ENCODE peak calls at places on chromosomes 7 and 10, in nine cellular contexts. P is AG09319, L is foreskin fibroblast, F is breast epithelium, M is fibroblast of pulmonary artery, Q is stomach, O is endothelial cell, Y is H1, X is A549. T is an unnamed sample.

GRCh38 chr7:101632641-101633040 is 3.5 kb upstream of the MYL10 start:
- DNase-seq in P (no peak), L (no peak), F (no peak), M (no peak), Q (no peak), O (no peak), Y (no peak), X (no peak), T (no peak)

GRCh38 chr10:105774881-105775280 is 1133.8 kb downstream of the SORCS3 start:
- DNase-seq in P (no peak), L (no peak), F (no peak), M (no peak), Q (no peak), O (no peak), Y (no peak), X (no peak), T (no peak)

GRCh38 chr7:157497744-157498541 is 161.1 kb downstream of the DNAJB6 start:
- DNase-seq in P (no peak), L (no peak), F (no peak), M (no peak), Q (peak), O (no peak), Y (no peak), X (no peak), T (no peak)

GRCh38 chr10:62554632-62555199 is 180.5 kb downstream of the ZNF365 start:
- DNase-seq in P (peak), L (peak), F (no peak), M (peak), Q (no peak), O (no peak), Y (no peak), X (no peak), T (peak)

GRCh38 chr10:97333601-97334369 is 744 bp downstream of the FRAT2 start:
- DNase-seq in P (no peak), L (no peak), F (no peak), M (peak), Q (peak), O (peak), Y (no peak), X (no peak), T (peak)

GRCh38 chr7:128322040-128322643 is 21.6 kb downstream of the RBM28 start:
- DNase-seq in P (no peak), L (peak), F (no peak), M (peak), Q (no peak), O (no peak), Y (no peak), X (no peak), T (no peak)

GRCh38 chr7:125927556-125927955 is 997.9 kb upstream of the POT1 start:
- DNase-seq in P (no peak), L (no peak), F (no peak), M (no peak), Q (no peak), O (no peak), Y (no peak), X (no peak), T (no peak)

GRCh38 chr7:16982640-16983103 is 100.9 kb upstream of the AGR3 start:
- DNase-seq in P (no peak), L (no peak), F (no peak), M (peak), Q (no peak), O (no peak), Y (no peak), X (no peak), T (no peak)

GRCh38 chr10:9848981-9849380 is 1168.7 kb upstream of the CELF2 start:
- DNase-seq in P (no peak), L (no peak), F (no peak), M (no peak), Q (no peak), O (no peak), Y (no peak), X (no peak), T (no peak)

GRCh38 chr7:46830-47140 is 145.6 kb upstream of the FAM20C start:
- DNase-seq in P (no peak), L (no peak), F (peak), M (no peak), Q (no peak), O (no peak), Y (no peak), X (no peak), T (no peak)

GRCh38 chr7:77276120-77276519 is 76.5 kb upstream of the FGL2 start:
- DNase-seq in P (no peak), L (no peak), F (no peak), M (no peak), Q (no peak), O (no peak), Y (no peak), X (no peak), T (no peak)

GRCh38 chr10:25455980-25456567 is 281.3 kb downstream of the GPR158 start:
- DNase-seq in P (no peak), L (no peak), F (no peak), M (peak), Q (no peak), O (no peak), Y (no peak), X (no peak), T (no peak)

GRCh38 chr10:69407621-69408301 is 9.0 kb downstream of the TACR2 start:
- DNase-seq in P (no peak), L (no peak), F (peak), M (no peak), Q (no peak), O (no peak), Y (no peak), X (peak), T (no peak)

GRCh38 chr10:72218756-72219155 is 2.7 kb upstream of the ASCC1 start:
- DNase-seq in P (no peak), L (no peak), F (no peak), M (no peak), Q (no peak), O (no peak), Y (no peak), X (no peak), T (no peak)

GRCh38 chr7:63012633-63013183 is 985.9 kb upstream of the ZNF722 start:
- DNase-seq in P (no peak), L (no peak), F (no peak), M (no peak), Q (peak), O (no peak), Y (no peak), X (no peak), T (no peak)

GRCh38 chr7:129831424-129832058 is 121.2 kb downstream of the UBE2H start:
- DNase-seq in P (no peak), L (peak), F (no peak), M (peak), Q (no peak), O (no peak), Y (no peak), X (peak), T (no peak)

GRCh38 chr10:93758510-93758885 is 762 bp downstream of the LGI1 start:
- DNase-seq in P (no peak), L (no peak), F (no peak), M (no peak), Q (no peak), O (no peak), Y (no peak), X (no peak), T (no peak)
- TF ChIP-seq CTCF in P (no peak), L (no peak), F (no peak), M (no peak), Q (no peak), O (no peak), Y (no peak), X (no peak), T (no peak)

GRCh38 chr7:152054377-152055230 is 29.1 kb downstream of the GALNT11 start:
- DNase-seq in P (peak), L (peak), F (no peak), M (peak), Q (no peak), O (no peak), Y (no peak), X (no peak), T (no peak)

GRCh38 chr7:152048051-152048450 is 22.6 kb downstream of the GALNT11 start:
- DNase-seq in P (no peak), L (no peak), F (no peak), M (no peak), Q (no peak), O (no peak), Y (no peak), X (no peak), T (no peak)

GRCh38 chr7:152052772-152053171 is 27.3 kb downstream of the GALNT11 start:
- DNase-seq in P (no peak), L (no peak), F (no peak), M (no peak), Q (no peak), O (no peak), Y (no peak), X (no peak), T (no peak)

GRCh38 chr7:152050547-152050971 is 25.1 kb downstream of the GALNT11 start:
- DNase-seq in P (peak), L (no peak), F (no peak), M (peak), Q (no peak), O (no peak), Y (no peak), X (no peak), T (no peak)

DNA sequence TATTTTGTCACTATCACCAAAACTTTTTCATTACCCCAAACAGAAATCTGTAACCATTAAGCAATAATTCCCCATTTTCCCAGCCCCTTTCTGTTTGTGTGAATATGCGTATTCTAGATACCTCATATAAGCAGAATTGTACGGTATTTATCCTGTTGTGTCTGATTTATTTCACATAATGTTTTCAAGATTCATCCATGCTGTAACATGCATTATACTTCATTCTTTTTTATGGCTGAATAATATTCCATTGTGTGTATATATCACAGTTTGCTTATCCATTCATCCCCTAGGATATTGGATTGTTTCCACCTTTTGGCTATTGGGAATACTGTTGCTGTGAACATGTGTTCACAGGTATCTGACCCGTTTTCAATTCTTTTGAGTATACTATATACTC is 26.5 kb downstream of the GALNT11 start:
- DNase-seq in P (no peak), L (no peak), F (no peak), M (no peak), Q (no peak), O (no peak), Y (no peak), X (no peak), T (no peak)
- TF ChIP-seq CTCF in P (no peak), L (no peak), F (no peak), M (no peak), Q (no peak), O (no peak), Y (no peak), X (no peak), T (no peak)

GRCh38 chr7:149729983-149730801 is 43.2 kb downstream of the ZNF467 start:
- DNase-seq in P (no peak), L (no peak), F (no peak), M (no peak), Q (no peak), O (no peak), Y (no peak), X (no peak), T (no peak)
- TF ChIP-seq CTCF in P (no peak), L (no peak), F (no peak), M (no peak), Q (no peak), O (no peak), Y (no peak), X (no peak), T (no peak)

GRCh38 chr10:33720161-33720560 is 385.7 kb upstream of the NRP1 start:
- DNase-seq in P (no peak), L (no peak), F (no peak), M (no peak), Q (no peak), O (no peak), Y (no peak), X (no peak), T (no peak)

GRCh38 chr10:33723181-33723580 is 388.7 kb upstream of the NRP1 start:
- DNase-seq in P (no peak), L (no peak), F (no peak), M (no peak), Q (no peak), O (no peak), Y (no peak), X (no peak), T (no peak)

GRCh38 chr10:33722067-33722466 is 387.6 kb upstream of the NRP1 start:
- DNase-seq in P (no peak), L (peak), F (no peak), M (peak), Q (no peak), O (no peak), Y (no peak), X (no peak), T (no peak)

GRCh38 chr10:33719005-33719703 is 384.7 kb upstream of the NRP1 start:
- DNase-seq in P (no peak), L (no peak), F (no peak), M (peak), Q (no peak), O (no peak), Y (no peak), X (no peak), T (no peak)

DNA sequence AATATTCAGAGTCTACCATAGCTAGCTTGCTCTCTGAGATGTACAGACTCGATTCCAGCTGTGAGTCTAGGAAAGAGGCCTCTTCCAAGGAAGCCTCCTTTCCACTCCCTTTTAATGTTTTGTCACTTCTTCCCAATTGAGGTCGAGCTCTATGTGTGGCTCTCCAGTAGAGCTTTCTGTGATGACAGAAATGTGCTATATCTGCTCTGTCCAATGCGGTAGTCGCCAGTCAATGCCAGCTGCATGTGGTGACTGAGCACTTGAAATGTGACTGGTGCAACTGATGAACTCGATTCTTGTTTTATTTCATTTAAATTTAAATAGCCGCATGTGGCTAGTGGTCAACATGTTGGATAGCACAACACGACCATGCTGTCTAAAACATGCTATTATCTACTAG is 387.0 kb upstream of the NRP1 start:
- DNase-seq in P (no peak), L (no peak), F (no peak), M (no peak), Q (no peak), O (no peak), Y (no peak), X (no peak), T (no peak)
- TF ChIP-seq CTCF in P (no peak), L (no peak), F (no peak), M (no peak), Q (no peak), O (no peak), Y (no peak), X (no peak), T (no peak)

DNA sequence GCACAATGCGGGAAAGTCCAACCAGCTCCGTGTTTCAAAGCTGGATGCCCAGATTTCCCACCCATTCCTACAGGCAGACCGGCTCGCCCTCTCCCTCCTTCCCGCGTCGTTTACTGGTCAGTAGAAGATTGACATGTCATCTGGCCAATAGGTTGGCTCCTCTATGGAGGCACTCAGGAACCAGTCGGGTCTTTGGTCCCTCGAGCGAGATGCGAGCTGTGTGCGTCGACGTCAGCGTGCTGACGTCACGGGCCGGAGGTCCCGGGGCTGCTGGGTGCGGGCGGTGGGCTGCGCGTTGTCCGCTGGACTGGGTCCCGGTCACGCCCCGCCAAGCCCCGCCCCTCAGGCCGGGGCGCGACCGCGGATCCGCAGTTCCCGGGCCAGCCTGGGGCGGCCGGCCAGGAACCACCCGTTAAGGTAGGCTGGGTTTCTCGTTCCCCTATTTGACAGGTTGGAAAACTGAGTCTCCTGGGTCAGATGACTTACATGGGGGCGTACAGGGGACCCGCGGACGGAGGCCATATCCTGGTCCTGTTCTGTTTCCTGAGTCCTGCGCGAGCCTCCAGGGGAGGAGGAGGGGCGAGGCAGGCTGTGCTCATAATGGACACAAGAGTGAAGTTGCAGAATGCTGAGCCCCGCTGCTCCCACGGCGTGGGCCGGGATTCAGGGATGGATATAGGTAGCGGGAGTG is at the start of gene STARD3NL:
- DNase-seq in P (peak), L (peak), F (peak), M (peak), Q (peak), O (peak), Y (peak), X (peak), T (peak)
- TF ChIP-seq CTCF in P (no peak), L (no peak), F (peak), M (no peak), Q (no peak), O (no peak), Y (no peak), X (no peak), T (no peak)

GRCh38 chr10:76902949-76903348 is 734.7 kb downstream of the KCNMA1 start:
- DNase-seq in P (no peak), L (no peak), F (no peak), M (peak), Q (no peak), O (peak), Y (peak), X (no peak), T (no peak)
- TF ChIP-seq CTCF in P (no peak), L (peak), F (no peak), M (peak), Q (no peak), O (no peak), Y (peak), X (peak), T (peak)

DNA sequence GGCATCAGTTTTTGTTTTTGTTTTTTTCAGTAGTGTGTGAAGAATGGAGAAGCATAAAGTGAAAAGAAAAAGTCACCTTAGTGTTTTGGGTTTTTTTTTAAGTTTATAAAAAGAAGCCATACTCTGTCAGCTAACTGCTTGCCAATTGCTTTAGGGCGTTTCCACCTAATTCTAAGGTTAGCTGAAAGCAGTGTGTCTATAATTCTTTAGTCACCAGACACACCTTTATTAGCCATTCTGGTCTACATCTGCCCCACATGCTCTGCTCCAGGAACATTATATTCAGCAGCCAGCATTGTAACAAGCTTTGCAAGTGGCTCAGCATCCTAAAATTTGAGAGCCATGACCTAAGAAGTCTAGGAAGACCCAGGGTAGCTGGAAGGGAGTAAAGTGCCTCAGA is 14.1 kb upstream of the SLC16A12 start:
- DNase-seq in P (no peak), L (no peak), F (no peak), M (no peak), Q (no peak), O (no peak), Y (no peak), X (no peak), T (no peak)
- TF ChIP-seq CTCF in P (no peak), L (no peak), F (no peak), M (no peak), Q (no peak), O (no peak), Y (no peak), X (no peak), T (no peak)